ENCODE peak calls at places on chromosomes 2 and 18, in eight cellular contexts. G, O, K, H, U, N, B and S are unnamed samples.

GRCh38 chr2:187962538-187962937 is 329.1 kb upstream of the GULP1 start:
- DNase-seq in G (no peak), U (no peak), K (no peak), H (no peak), N (no peak), O (no peak), B (no peak), S (no peak)

GRCh38 chr2:227488045-227488444 is 16.1 kb downstream of the AGFG1 start:
- DNase-seq in U (no peak), G (no peak), B (no peak), N (no peak), O (no peak), K (no peak), H (no peak), S (no peak)

GRCh38 chr2:47174731-47175361 is 19.7 kb upstream of the STPG4 start:
- DNase-seq in B (peak), H (no peak), N (no peak), G (peak), O (peak), K (no peak), U (peak), S (peak)

GRCh38 chr2:196131949-196132925 is 39.1 kb downstream of the STK17B start:
- DNase-seq in O (no peak), G (peak), B (no peak), K (no peak), H (no peak), U (no peak), N (no peak), S (peak)

GRCh38 chr2:122261923-122262322 is 506.5 kb downstream of the TSN start:
- DNase-seq in O (no peak), N (no peak), U (no peak), H (no peak), B (no peak), G (no peak), K (no peak), S (no peak)

GRCh38 chr2:96318723-96319122 is 6.4 kb upstream of the ITPRIPL1 start:
- DNase-seq in K (no peak), G (no peak), B (no peak), U (no peak), O (no peak), H (no peak), N (no peak), S (no peak)

GRCh38 chr2:227545990-227546389 is 52.7 kb upstream of the SCYGR2 start:
- DNase-seq in N (no peak), K (no peak), G (no peak), H (no peak), U (no peak), O (no peak), B (no peak), S (no peak)

GRCh38 chr18:75293591-75293990 is 83.0 kb downstream of the TSHZ1 start:
- DNase-seq in N (no peak), U (no peak), H (peak), G (no peak), B (no peak), K (no peak), O (no peak), S (peak)

GRCh38 chr2:85704800-85705679 is 10.9 kb downstream of the GNLY start:
- DNase-seq in B (no peak), O (no peak), N (no peak), K (no peak), H (no peak), U (peak), G (peak), S (no peak)

GRCh38 chr2:160332318-160332717 is 132.2 kb upstream of the ITGB6 start:
- DNase-seq in O (no peak), U (no peak), G (peak), B (no peak), K (no peak), N (no peak), H (no peak), S (peak)

GRCh38 chr2:237863659-237864029 is 4.2 kb downstream of the RAMP1 start:
- DNase-seq in O (no peak), N (no peak), K (no peak), U (no peak), H (no peak), B (no peak), G (no peak), S (no peak)

GRCh38 chr2:241771286-241772062 is 5.1 kb upstream of the GAL3ST2 start:
- DNase-seq in O (no peak), N (no peak), H (peak), K (no peak), G (peak), U (peak), B (peak), S (no peak)

GRCh38 chr18:4181882-4182568 is 273.1 kb downstream of the DLGAP1 start:
- DNase-seq in U (no peak), K (no peak), B (no peak), G (no peak), N (no peak), O (no peak), H (no peak), S (no peak)

GRCh38 chr2:162113088-162113770 is 38.8 kb downstream of the GCG start:
- DNase-seq in H (no peak), O (no peak), N (no peak), U (no peak), G (no peak), K (no peak), B (no peak), S (no peak)

GRCh38 chr2:231335591-231335990 is 59.9 kb upstream of the B3GNT7 start:
- DNase-seq in O (no peak), G (no peak), K (no peak), N (no peak), U (peak), H (no peak), B (no peak), S (no peak)

GRCh38 chr2:99559075-99559662 is 69.4 kb upstream of the REV1 start:
- DNase-seq in H (peak), G (peak), B (peak), N (peak), K (peak), U (peak), O (peak), S (peak)

GRCh38 chr18:21099442-21099841 is 12.2 kb downstream of the ROCK1 start:
- DNase-seq in U (no peak), B (no peak), H (no peak), G (no peak), O (no peak), N (no peak), K (no peak), S (no peak)

GRCh38 chr18:62250475-62250874 is 63.4 kb downstream of the RELCH start:
- DNase-seq in B (no peak), O (no peak), K (no peak), N (no peak), G (no peak), U (no peak), H (no peak), S (no peak)

GRCh38 chr2:1605659-1606400 is 138.5 kb downstream of the PXDN start:
- DNase-seq in K (no peak), G (peak), U (peak), H (peak), N (no peak), O (no peak), B (no peak), S (peak)

GRCh38 chr2:55103039-55103438 is 52.8 kb upstream of the RTN4 start:
- DNase-seq in H (no peak), U (no peak), B (no peak), O (no peak), K (no peak), G (peak), N (no peak), S (no peak)

GRCh38 chr2:46184794-46185583 is 112.2 kb upstream of the EPAS1 start:
- DNase-seq in N (no peak), B (no peak), O (no peak), U (peak), G (no peak), H (no peak), K (no peak), S (no peak)

GRCh38 chr2:38446972-38447561 is 70.0 kb upstream of the ATL2 start:
- DNase-seq in G (no peak), H (no peak), B (no peak), K (no peak), N (no peak), U (no peak), O (no peak), S (no peak)

GRCh38 chr2:70596739-70597138 is 43.1 kb upstream of the TGFA start:
- DNase-seq in G (no peak), O (no peak), H (peak), N (peak), B (no peak), K (no peak), U (no peak), S (peak)

GRCh38 chr2:32712870-32713269 is 85.0 kb downstream of the TTC27 start:
- DNase-seq in K (no peak), U (no peak), N (no peak), G (peak), H (no peak), O (no peak), B (no peak), S (no peak)

GRCh38 chr2:120352701-120353590 is 7.0 kb downstream of the INHBB start:
- DNase-seq in U (no peak), G (no peak), B (no peak), O (no peak), N (no peak), H (no peak), K (no peak), S (no peak)

GRCh38 chr18:76450452-76450851 is 44.6 kb downstream of the ZNF516 start:
- DNase-seq in H (no peak), U (peak), O (no peak), B (peak), K (no peak), G (peak), N (no peak), S (peak)

GRCh38 chr18:49924293-49924983 is 111.1 kb upstream of the ACAA2 start:
- DNase-seq in N (no peak), G (peak), B (no peak), U (no peak), K (no peak), O (no peak), H (no peak), S (no peak)

GRCh38 chr2:25279091-25279651 is 62.6 kb downstream of the DNMT3A start:
- DNase-seq in K (no peak), H (no peak), B (peak), U (peak), G (peak), N (no peak), O (peak), S (no peak)

GRCh38 chr2:205759286-205759685 is 77.0 kb downstream of the NRP2 start:
- DNase-seq in B (no peak), H (no peak), N (no peak), O (no peak), K (no peak), U (no peak), G (peak), S (no peak)

GRCh38 chr2:47221956-47222355 is 66.8 kb upstream of the STPG4 start:
- DNase-seq in B (no peak), K (no peak), G (peak), N (no peak), O (no peak), U (no peak), H (no peak), S (peak)

GRCh38 chr18:8735274-8735673 is 29.9 kb downstream of the MTCL1 start:
- DNase-seq in B (no peak), U (no peak), G (no peak), H (no peak), K (no peak), O (no peak), N (no peak), S (no peak)

GRCh38 chr2:145741161-145741560 is 1221.2 kb upstream of the ZEB2 start:
- DNase-seq in H (no peak), K (no peak), N (no peak), G (no peak), B (no peak), O (no peak), U (no peak), S (no peak)

GRCh38 chr2:13515254-13515653 is 798.5 kb downstream of the TRIB2 start:
- DNase-seq in B (no peak), G (no peak), N (no peak), U (no peak), H (no peak), O (no peak), K (no peak), S (no peak)

GRCh38 chr2:9950521-9951271 is 797 bp upstream of the GRHL1 start:
- DNase-seq in B (peak), H (no peak), K (no peak), G (peak), U (peak), O (peak), N (no peak), S (no peak)

GRCh38 chr2:100235098-100235497 is 87.2 kb downstream of the LONRF2 start:
- DNase-seq in U (peak), H (no peak), B (no peak), K (no peak), O (no peak), G (no peak), N (no peak), S (peak)

GRCh38 chr2:136238552-136239346 is 120.8 kb upstream of the CXCR4 start:
- DNase-seq in H (peak), O (no peak), K (peak), B (no peak), U (no peak), G (peak), N (peak), S (peak)

GRCh38 chr18:63844254-63844653 is 43.3 kb upstream of the SERPINB2 start:
- DNase-seq in U (no peak), N (peak), H (peak), B (no peak), G (peak), K (no peak), O (no peak), S (peak)

GRCh38 chr2:65344182-65344581 is 88.2 kb downstream of the SPRED2 start:
- DNase-seq in H (no peak), G (no peak), N (no peak), O (no peak), U (no peak), B (no peak), K (no peak), S (no peak)

GRCh38 chr2:158539176-158539895 is 82.6 kb downstream of the PKP4 start:
- DNase-seq in N (peak), B (no peak), U (no peak), H (peak), O (peak), G (peak), K (peak), S (peak)
- H3K4me3 ChIP-seq in N (no peak), B (no peak), U (no peak), H (no peak), O (no peak), G (no peak), K (no peak), S (no peak)

DNA sequence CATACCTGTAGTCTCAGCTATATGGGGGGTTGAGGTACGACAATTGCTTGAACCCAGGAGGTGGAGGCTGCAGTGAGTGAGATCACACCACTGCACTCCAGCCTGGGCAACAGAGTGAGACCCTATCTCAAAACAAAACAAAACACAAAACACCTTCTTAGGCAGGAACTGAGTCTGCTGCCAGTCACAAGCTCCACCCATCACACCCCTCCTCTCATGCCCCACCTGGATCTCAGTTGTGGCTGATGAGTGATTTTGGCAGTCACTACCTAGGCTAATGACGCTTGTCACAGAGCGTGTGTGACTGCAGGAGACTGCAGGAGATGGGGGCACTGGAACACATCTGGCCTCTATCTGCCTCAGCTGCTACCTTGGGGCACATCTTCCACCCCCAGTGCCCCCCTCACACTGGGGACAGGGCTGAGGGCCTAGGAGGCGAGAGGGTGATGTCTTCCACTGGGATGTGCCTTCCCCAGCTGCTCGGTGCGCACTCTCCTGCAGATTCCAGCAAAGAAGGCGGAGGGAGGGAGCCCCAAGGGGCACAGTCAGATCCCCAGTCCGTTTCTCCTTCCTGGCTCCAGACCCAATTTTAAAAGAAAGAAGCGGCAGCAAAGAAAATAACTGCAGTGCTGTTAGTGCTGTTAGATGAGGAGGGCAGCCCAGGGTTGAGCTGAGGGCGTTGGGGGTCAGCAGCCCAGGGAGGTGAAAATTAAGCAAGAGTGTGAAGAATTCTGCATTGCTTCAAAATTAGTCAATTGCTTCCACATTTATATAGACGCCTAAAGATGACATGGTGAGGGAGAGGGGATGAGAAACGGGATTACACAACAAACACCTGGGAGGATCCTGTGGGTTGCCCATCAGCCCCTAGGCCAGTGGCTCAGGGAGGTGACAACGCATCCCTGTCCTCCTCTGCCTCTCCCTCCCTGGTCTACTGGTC is 143.6 kb upstream of the HAAO start:
- DNase-seq in B (no peak), U (no peak), O (no peak), G (no peak), K (no peak), N (no peak), H (no peak), S (no peak)
- TF ChIP-seq CTCF in B (no peak), U (no peak), O (no peak), G (no peak), K (no peak), N (no peak), H (no peak), S (no peak)

GRCh38 chr18:28091197-28091596 is 85.7 kb downstream of the CDH2 start:
- DNase-seq in U (no peak), N (no peak), O (no peak), K (no peak), G (no peak), H (no peak), B (no peak), S (no peak)
- H3K4me3 ChIP-seq in U (no peak), N (no peak), O (no peak), K (no peak), G (no peak), H (no peak), B (no peak), S (no peak)

GRCh38 chr2:173136067-173136466 is 60.4 kb downstream of the MAP3K20 start:
- DNase-seq in U (no peak), K (no peak), B (no peak), O (no peak), G (no peak), N (no peak), H (no peak), S (no peak)

GRCh38 chr2:173134703-173135102 is 59.1 kb downstream of the MAP3K20 start:
- DNase-seq in B (no peak), K (no peak), U (no peak), N (no peak), H (no peak), G (peak), O (no peak), S (no peak)

GRCh38 chr2:173132531-173132930 is 56.9 kb downstream of the MAP3K20 start:
- DNase-seq in K (no peak), N (no peak), B (no peak), H (no peak), U (no peak), O (no peak), G (no peak), S (no peak)

GRCh38 chr2:173126819-173127218 is 51.2 kb downstream of the MAP3K20 start:
- DNase-seq in U (no peak), G (peak), B (no peak), K (no peak), H (peak), N (no peak), O (no peak), S (peak)

DNA sequence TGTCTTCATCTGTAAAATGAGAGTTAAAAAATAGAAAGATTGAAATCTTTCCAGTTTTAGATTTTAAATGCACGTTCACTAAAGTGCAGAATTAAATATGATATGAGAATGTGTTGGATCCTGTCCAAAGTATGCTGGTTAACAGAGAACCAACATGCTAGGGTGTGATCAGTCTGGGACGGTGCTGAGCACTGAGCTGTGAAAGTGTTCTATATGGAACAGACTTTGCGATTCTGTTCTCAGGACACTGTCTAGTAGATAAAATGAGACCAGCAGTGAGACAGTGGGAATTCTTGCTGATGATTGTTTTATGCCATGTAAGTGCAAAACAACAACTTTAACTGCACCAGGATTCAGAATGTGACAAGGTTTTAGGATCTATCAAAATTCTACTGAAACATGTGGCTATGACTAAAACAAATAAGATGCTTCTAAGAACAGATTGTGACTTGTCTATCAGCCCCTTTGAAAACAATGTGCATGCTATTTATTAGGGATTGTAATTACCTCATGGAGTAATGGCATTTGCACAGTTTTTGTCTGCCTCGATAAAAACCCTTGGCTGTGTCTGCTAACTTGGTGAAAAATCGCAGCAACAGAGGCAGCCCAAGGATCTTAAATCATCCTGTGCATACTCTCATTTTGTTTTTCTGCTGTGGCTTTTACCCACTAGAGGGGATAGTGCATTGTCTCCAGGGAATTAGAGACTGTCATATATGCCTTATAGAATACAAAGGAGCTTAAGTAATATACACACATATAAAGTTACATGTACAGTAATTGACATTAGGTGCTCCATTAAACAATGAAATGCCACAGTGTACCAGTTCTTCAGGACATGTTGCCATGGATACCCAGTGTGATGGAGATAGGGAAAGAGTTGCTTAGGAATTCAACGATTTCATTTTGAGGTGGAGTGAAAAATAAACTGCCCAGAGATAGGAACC is 55.1 kb downstream of the MAP3K20 start:
- DNase-seq in G (peak), U (no peak), O (no peak), H (no peak), N (no peak), B (no peak), K (no peak), S (no peak)
- TF ChIP-seq CTCF in G (no peak), U (no peak), O (no peak), H (no peak), N (no peak), B (no peak), K (peak), S (no peak)

GRCh38 chr2:236367791-236368289 is 103.6 kb upstream of the ASB18 start:
- DNase-seq in H (no peak), O (no peak), N (no peak), U (peak), B (no peak), K (no peak), G (no peak), S (no peak)

GRCh38 chr2:236366406-236366805 is 102.2 kb upstream of the ASB18 start:
- DNase-seq in H (no peak), K (no peak), G (no peak), N (no peak), U (peak), B (no peak), O (no peak), S (no peak)

GRCh38 chr2:236363878-236364277 is 99.7 kb upstream of the ASB18 start:
- DNase-seq in B (no peak), O (no peak), U (peak), G (no peak), K (no peak), H (no peak), N (no peak), S (no peak)

GRCh38 chr2:236365258-236366048 is 101.2 kb upstream of the ASB18 start:
- DNase-seq in H (no peak), U (peak), O (no peak), N (no peak), K (no peak), B (no peak), G (no peak), S (no peak)

GRCh38 chr2:236366049-236366387 is 101.8 kb upstream of the ASB18 start:
- DNase-seq in U (peak), O (no peak), B (no peak), K (no peak), G (no peak), H (no peak), N (no peak), S (no peak)
- H3K4me3 ChIP-seq in U (no peak), O (no peak), B (no peak), K (no peak), G (no peak), H (no peak), N (no peak), S (no peak)